ENCODE peak calls at places on chromosomes 6 and 20, in six cellular contexts. One of them, this sample, is unnamed.

GRCh38 chr6:143555071-143555492 is 43.6 kb upstream of the FUCA2 start:
- DNase-seq in cardiac muscle cell: no peak
- DNase-seq in IMR-90: no peak
- DNase-seq in stomach: no peak
- DNase-seq in breast epithelium: no peak
- DNase-seq in endothelial cell of umbilical vein: peak; percentile 45
- DNase-seq in this sample: no peak

GRCh38 chr20:58721951-58722371 is 29.4 kb downstream of the NPEPL1 start:
- DNase-seq in breast epithelium: peak; percentile 45
- DNase-seq in endothelial cell of umbilical vein: no peak
- DNase-seq in stomach: peak; percentile 25
- DNase-seq in cardiac muscle cell: no peak
- DNase-seq in IMR-90: no peak
- DNase-seq in this sample: no peak

GRCh38 chr6:122050226-122050755 is 349.2 kb upstream of the HSF2 start:
- DNase-seq in cardiac muscle cell: no peak
- DNase-seq in endothelial cell of umbilical vein: no peak
- DNase-seq in breast epithelium: no peak
- DNase-seq in stomach: no peak
- DNase-seq in IMR-90: no peak
- DNase-seq in this sample: no peak

GRCh38 chr20:16573011-16573965 is at the start of gene KIF16B:
- DNase-seq in cardiac muscle cell: peak; percentile 94
- DNase-seq in breast epithelium: peak; percentile 95
- DNase-seq in stomach: peak; percentile 96
- DNase-seq in IMR-90: peak; percentile 76
- DNase-seq in endothelial cell of umbilical vein: peak; percentile 93
- DNase-seq in this sample: peak; percentile 60

GRCh38 chr20:23048283-23049200 is 930 bp downstream of the THBD start:
- DNase-seq in stomach: peak; percentile 79
- DNase-seq in breast epithelium: peak; percentile 65
- DNase-seq in cardiac muscle cell: peak; percentile 60
- DNase-seq in endothelial cell of umbilical vein: peak; percentile 70
- DNase-seq in IMR-90: peak; percentile 1
- DNase-seq in this sample: no peak

GRCh38 chr20:23629017-23629541 is 8.7 kb downstream of the CST3 start:
- DNase-seq in stomach: peak; percentile 70
- DNase-seq in cardiac muscle cell: no peak
- DNase-seq in breast epithelium: no peak
- DNase-seq in IMR-90: peak; percentile 69
- DNase-seq in endothelial cell of umbilical vein: peak; percentile 86
- DNase-seq in this sample: peak; percentile 84

GRCh38 chr6:105889902-105890301 is 196.2 kb upstream of the PRDM1 start:
- DNase-seq in endothelial cell of umbilical vein: no peak
- DNase-seq in breast epithelium: no peak
- DNase-seq in IMR-90: no peak
- DNase-seq in cardiac muscle cell: no peak
- DNase-seq in stomach: no peak
- DNase-seq in this sample: no peak

GRCh38 chr6:125789576-125790402 is 971 bp upstream of the NCOA7 start:
- DNase-seq in breast epithelium: no peak
- DNase-seq in cardiac muscle cell: peak; percentile 14
- DNase-seq in IMR-90: peak; percentile 44
- DNase-seq in endothelial cell of umbilical vein: peak; percentile 72
- DNase-seq in stomach: peak; percentile 41
- DNase-seq in this sample: no peak

GRCh38 chr6:68695403-68695802 is 60.3 kb downstream of the ADGRB3 start:
- DNase-seq in cardiac muscle cell: no peak
- DNase-seq in endothelial cell of umbilical vein: no peak
- DNase-seq in breast epithelium: no peak
- DNase-seq in IMR-90: no peak
- DNase-seq in stomach: no peak
- DNase-seq in this sample: no peak

GRCh38 chr6:94350833-94351232 is 931.5 kb upstream of the EPHA7 start:
- DNase-seq in endothelial cell of umbilical vein: no peak
- DNase-seq in stomach: no peak
- DNase-seq in cardiac muscle cell: no peak
- DNase-seq in IMR-90: no peak
- DNase-seq in breast epithelium: no peak
- DNase-seq in this sample: no peak

GRCh38 chr6:94344866-94345265 is 925.5 kb upstream of the EPHA7 start:
- DNase-seq in cardiac muscle cell: no peak
- DNase-seq in breast epithelium: no peak
- DNase-seq in endothelial cell of umbilical vein: no peak
- DNase-seq in IMR-90: no peak
- DNase-seq in stomach: no peak
- DNase-seq in this sample: no peak

DNA sequence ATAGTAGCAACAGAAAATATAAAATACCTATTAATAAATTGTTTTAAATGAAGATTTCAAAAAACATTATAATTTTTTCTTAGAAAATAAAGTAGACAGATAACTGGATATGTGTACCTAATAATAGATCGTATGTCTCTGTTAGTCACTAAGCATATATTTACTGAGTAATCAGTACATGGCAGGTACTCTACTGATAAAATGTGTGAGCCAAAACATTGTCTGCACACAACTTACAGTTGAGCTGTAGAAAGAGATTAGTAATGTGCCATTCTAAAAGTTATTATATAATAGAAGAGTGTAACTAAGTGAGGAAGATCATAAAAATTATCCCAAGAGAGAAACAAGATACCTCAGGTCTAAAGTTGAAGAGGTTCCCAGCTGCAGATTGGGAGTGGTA is 929.9 kb upstream of the EPHA7 start:
- DNase-seq in breast epithelium: no peak
- DNase-seq in IMR-90: no peak
- DNase-seq in endothelial cell of umbilical vein: no peak
- DNase-seq in cardiac muscle cell: no peak
- DNase-seq in stomach: no peak
- DNase-seq in this sample: no peak
- H3K27ac ChIP-seq in breast epithelium: no peak overlapping the region
- H3K27ac ChIP-seq in IMR-90: no peak overlapping the region
- H3K27ac ChIP-seq in endothelial cell of umbilical vein: no peak overlapping the region
- H3K27ac ChIP-seq in cardiac muscle cell: no peak overlapping the region
- H3K27ac ChIP-seq in stomach: no peak overlapping the region
- H3K27ac ChIP-seq in this sample: no peak overlapping the region

GRCh38 chr6:35073766-35074471 is 67.2 kb downstream of the TCP11 start:
- DNase-seq in breast epithelium: no peak
- DNase-seq in IMR-90: no peak
- DNase-seq in stomach: no peak
- DNase-seq in cardiac muscle cell: no peak
- DNase-seq in endothelial cell of umbilical vein: no peak
- DNase-seq in this sample: no peak

GRCh38 chr6:35071347-35071994 is 69.7 kb downstream of the TCP11 start:
- DNase-seq in stomach: no peak
- DNase-seq in endothelial cell of umbilical vein: no peak
- DNase-seq in IMR-90: no peak
- DNase-seq in cardiac muscle cell: no peak
- DNase-seq in breast epithelium: no peak
- DNase-seq in this sample: no peak

GRCh38 chr6:35072051-35072697 is 69.0 kb downstream of the TCP11 start:
- DNase-seq in stomach: no peak
- DNase-seq in breast epithelium: no peak
- DNase-seq in endothelial cell of umbilical vein: peak; percentile 23
- DNase-seq in IMR-90: no peak
- DNase-seq in cardiac muscle cell: no peak
- DNase-seq in this sample: no peak

GRCh38 chr6:35073211-35073610 is 67.9 kb downstream of the TCP11 start:
- DNase-seq in IMR-90: no peak
- DNase-seq in cardiac muscle cell: no peak
- DNase-seq in stomach: no peak
- DNase-seq in endothelial cell of umbilical vein: no peak
- DNase-seq in breast epithelium: no peak
- DNase-seq in this sample: no peak

GRCh38 chr6:35072698-35073055 is 68.5 kb downstream of the TCP11 start:
- DNase-seq in IMR-90: no peak
- DNase-seq in stomach: no peak
- DNase-seq in endothelial cell of umbilical vein: no peak
- DNase-seq in breast epithelium: no peak
- DNase-seq in cardiac muscle cell: no peak
- DNase-seq in this sample: no peak
- H3K27ac ChIP-seq in IMR-90: no peak overlapping the region
- H3K27ac ChIP-seq in stomach: no peak overlapping the region
- H3K27ac ChIP-seq in endothelial cell of umbilical vein: no peak overlapping the region
- H3K27ac ChIP-seq in breast epithelium: peak overlapping the region; percentile 26
- H3K27ac ChIP-seq in cardiac muscle cell: no peak overlapping the region
- H3K27ac ChIP-seq in this sample: no peak overlapping the region

DNA sequence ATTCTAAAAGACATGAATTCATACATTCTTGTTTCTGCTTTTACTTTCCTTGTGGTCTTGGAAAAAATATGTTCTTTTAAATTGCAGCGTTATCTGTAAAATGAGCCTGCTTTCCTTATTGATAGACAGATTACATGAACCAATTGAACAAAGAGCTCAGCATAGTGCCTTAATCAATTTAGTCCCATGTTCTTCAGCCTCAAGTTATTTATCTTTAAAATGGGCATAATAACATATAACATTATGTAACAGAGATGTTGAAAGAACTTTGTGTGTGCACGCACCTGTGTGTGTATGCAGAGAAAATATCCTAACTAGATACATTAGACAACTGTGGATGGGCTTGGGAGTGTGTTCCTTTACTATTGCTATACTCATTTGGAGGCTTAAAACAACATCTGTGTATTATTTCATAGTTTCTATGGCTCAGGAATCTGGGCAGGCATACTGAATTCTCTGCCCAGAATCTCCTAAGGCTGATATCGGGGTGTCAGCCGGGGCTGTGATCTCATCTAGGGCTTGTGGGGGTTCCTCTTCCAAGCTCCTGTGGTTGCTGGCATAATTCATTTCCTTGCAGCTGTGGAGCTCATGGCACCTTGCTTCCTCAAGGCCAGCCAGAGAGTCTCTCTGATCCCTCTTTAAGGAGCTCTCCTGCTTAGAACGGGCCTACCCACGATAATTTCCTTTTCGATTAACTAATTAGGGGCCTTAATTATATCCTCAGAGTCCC is 194.1 kb downstream of the ARID1B start:
- DNase-seq in stomach: no peak
- DNase-seq in endothelial cell of umbilical vein: no peak
- DNase-seq in cardiac muscle cell: no peak
- DNase-seq in breast epithelium: no peak
- DNase-seq in IMR-90: no peak
- DNase-seq in this sample: no peak
- H3K27ac ChIP-seq in stomach: no peak overlapping the region
- H3K27ac ChIP-seq in endothelial cell of umbilical vein: no peak overlapping the region
- H3K27ac ChIP-seq in cardiac muscle cell: no peak overlapping the region
- H3K27ac ChIP-seq in breast epithelium: no peak overlapping the region
- H3K27ac ChIP-seq in IMR-90: no peak overlapping the region
- H3K27ac ChIP-seq in this sample: no peak overlapping the region

GRCh38 chr20:49713779-49714712 is at the start of gene B4GALT5:
- DNase-seq in IMR-90: peak; percentile 72
- DNase-seq in cardiac muscle cell: peak; percentile 94
- DNase-seq in breast epithelium: no peak
- DNase-seq in endothelial cell of umbilical vein: peak; percentile 78
- DNase-seq in stomach: peak; percentile 73
- DNase-seq in this sample: no peak

GRCh38 chr20:49712118-49712517 is 1.6 kb downstream of the B4GALT5 start:
- DNase-seq in cardiac muscle cell: no peak
- DNase-seq in endothelial cell of umbilical vein: no peak
- DNase-seq in IMR-90: no peak
- DNase-seq in breast epithelium: no peak
- DNase-seq in stomach: no peak
- DNase-seq in this sample: no peak

GRCh38 chr20:49712918-49713778 is 530 bp downstream of the B4GALT5 start:
- DNase-seq in stomach: peak; percentile 44
- DNase-seq in breast epithelium: no peak
- DNase-seq in IMR-90: peak; percentile 17
- DNase-seq in cardiac muscle cell: peak; percentile 11
- DNase-seq in endothelial cell of umbilical vein: peak; percentile 48
- DNase-seq in this sample: no peak

GRCh38 chr20:49717693-49718092 is 4.0 kb upstream of the B4GALT5 start:
- DNase-seq in breast epithelium: no peak
- DNase-seq in stomach: no peak
- DNase-seq in endothelial cell of umbilical vein: peak; percentile 7
- DNase-seq in IMR-90: peak; percentile 7
- DNase-seq in cardiac muscle cell: no peak
- DNase-seq in this sample: peak; percentile 49

GRCh38 chr20:49715466-49715865 is 1.8 kb upstream of the B4GALT5 start:
- DNase-seq in endothelial cell of umbilical vein: no peak
- DNase-seq in stomach: no peak
- DNase-seq in breast epithelium: no peak
- DNase-seq in IMR-90: no peak
- DNase-seq in cardiac muscle cell: no peak
- DNase-seq in this sample: no peak
- H3K27ac ChIP-seq in endothelial cell of umbilical vein: no peak overlapping the region
- H3K27ac ChIP-seq in stomach: no peak overlapping the region
- H3K27ac ChIP-seq in breast epithelium: no peak overlapping the region
- H3K27ac ChIP-seq in IMR-90: no peak overlapping the region
- H3K27ac ChIP-seq in cardiac muscle cell: no peak overlapping the region
- H3K27ac ChIP-seq in this sample: no peak overlapping the region

GRCh38 chr6:148513145-148514071 is 170.8 kb downstream of the SASH1 start:
- DNase-seq in stomach: no peak
- DNase-seq in endothelial cell of umbilical vein: no peak
- DNase-seq in breast epithelium: no peak
- DNase-seq in cardiac muscle cell: no peak
- DNase-seq in IMR-90: peak; percentile 63
- DNase-seq in this sample: no peak

GRCh38 chr6:148517518-148517917 is 174.9 kb downstream of the SASH1 start:
- DNase-seq in stomach: no peak
- DNase-seq in endothelial cell of umbilical vein: no peak
- DNase-seq in cardiac muscle cell: no peak
- DNase-seq in IMR-90: no peak
- DNase-seq in breast epithelium: no peak
- DNase-seq in this sample: no peak

GRCh38 chr6:148514091-148514850 is 171.6 kb downstream of the SASH1 start:
- DNase-seq in cardiac muscle cell: no peak
- DNase-seq in endothelial cell of umbilical vein: no peak
- DNase-seq in stomach: no peak
- DNase-seq in breast epithelium: no peak
- DNase-seq in IMR-90: peak; percentile 69
- DNase-seq in this sample: no peak

GRCh38 chr6:148518371-148519156 is 175.9 kb downstream of the SASH1 start:
- DNase-seq in breast epithelium: no peak
- DNase-seq in IMR-90: no peak
- DNase-seq in cardiac muscle cell: no peak
- DNase-seq in endothelial cell of umbilical vein: no peak
- DNase-seq in stomach: no peak
- DNase-seq in this sample: no peak

DNA sequence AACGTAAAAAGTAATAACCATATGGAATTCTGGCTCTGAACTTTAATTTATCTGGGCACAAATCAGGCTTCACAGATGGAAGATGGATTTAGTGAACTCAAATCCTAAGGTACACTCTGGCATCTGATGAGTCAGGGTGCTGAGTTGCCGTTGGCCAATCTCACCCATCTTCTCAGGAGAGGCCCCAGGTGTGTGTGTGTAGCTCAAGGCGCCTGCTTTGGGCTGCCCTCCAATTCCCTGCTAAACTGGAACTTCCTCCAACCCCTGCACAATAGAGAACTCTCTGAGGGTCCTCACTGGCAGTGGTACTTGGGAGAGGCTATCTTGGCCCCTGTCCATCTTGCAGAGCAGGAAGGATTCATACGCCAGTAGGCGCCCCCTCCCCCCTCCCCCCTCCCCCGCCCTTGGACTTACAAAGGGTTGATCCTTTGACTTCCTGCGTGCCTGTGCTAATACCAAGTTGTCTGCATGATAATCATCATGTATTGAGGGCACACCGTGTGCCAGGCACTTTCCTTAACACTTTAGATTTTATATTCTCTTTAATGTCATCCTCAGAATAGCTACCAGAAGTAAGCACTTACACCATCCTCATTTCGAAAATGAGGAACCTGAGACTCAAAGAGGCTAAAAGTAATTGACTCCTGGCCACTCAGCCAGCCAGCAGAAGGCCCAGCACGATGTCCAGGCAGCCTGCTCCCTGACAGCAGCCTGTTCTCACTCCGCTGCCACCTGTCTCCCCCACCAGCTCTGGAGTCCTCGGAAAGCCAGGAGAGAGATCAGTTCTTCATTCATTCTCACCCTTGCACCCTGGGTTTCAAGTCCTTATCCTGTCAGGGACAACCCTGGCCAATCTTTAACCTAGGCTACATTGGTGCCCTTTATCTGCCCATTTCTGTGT is 173.7 kb downstream of the SASH1 start:
- DNase-seq in breast epithelium: no peak
- DNase-seq in IMR-90: no peak
- DNase-seq in stomach: no peak
- DNase-seq in cardiac muscle cell: no peak
- DNase-seq in endothelial cell of umbilical vein: no peak
- DNase-seq in this sample: no peak
- H3K27ac ChIP-seq in breast epithelium: peak overlapping the region; percentile 78
- H3K27ac ChIP-seq in IMR-90: no peak overlapping the region
- H3K27ac ChIP-seq in stomach: no peak overlapping the region
- H3K27ac ChIP-seq in cardiac muscle cell: no peak overlapping the region
- H3K27ac ChIP-seq in endothelial cell of umbilical vein: no peak overlapping the region
- H3K27ac ChIP-seq in this sample: peak overlapping the region; percentile 7

This sample was measured in epithelial cell of prostate.